ENCODE peak calls at places on chromosomes 6 and 20, in ten cellular contexts. S is heart right ventricle; A is fibroblast of mammary gland; I is epithelial cell of esophagus; N is CD8-positive, alpha-beta T cell; Y is heart left ventricle; E is fibroblast of pulmonary artery; D is left lung; Z is mucosa of descending colon; W is Panc1. O is an unnamed sample.

GRCh38 chr6:113856571-113857564 is at the start of gene MARCKS:
- DNase-seq in Z (peak; percentile 89), W (no peak), N (no peak), D (peak; percentile 91), E (peak; percentile 93), S (peak; percentile 81), Y (peak; percentile 90), A (peak; percentile 87), I (peak; percentile 94), O (peak; percentile 90)

GRCh38 chr20:24672886-24673677 is 203.7 kb downstream of the SYNDIG1 start:
- DNase-seq in W (no peak), N (no peak), S (no peak), Y (no peak), A (peak; percentile 96), Z (no peak), I (peak; percentile 84), E (peak; percentile 92), D (no peak), O (no peak)

GRCh38 chr6:54700158-54700557 is 146.4 kb upstream of the FAM83B start:
- DNase-seq in Z (no peak), I (peak; percentile 80), W (no peak), D (no peak), E (no peak), N (no peak), S (no peak), Y (no peak), A (no peak), O (no peak)

GRCh38 chr6:2581611-2582010 is 169.1 kb downstream of the MYLK4 start:
- DNase-seq in Z (no peak), I (no peak), Y (no peak), W (no peak), S (no peak), N (no peak), A (no peak), E (no peak), D (no peak), O (no peak)

GRCh38 chr6:37866590-37867507 is 47.3 kb downstream of the ZFAND3 start:
- DNase-seq in A (no peak), I (peak; percentile 28), W (no peak), Z (no peak), N (no peak), Y (no peak), E (no peak), S (no peak), D (no peak), O (no peak)

GRCh38 chr6:147170269-147170668 is 33.9 kb upstream of the STXBP5 start:
- DNase-seq in A (peak; percentile 98), I (peak; percentile 86), Z (no peak), D (no peak), S (no peak), Y (no peak), N (no peak), W (no peak), E (peak; percentile 95), O (no peak)

GRCh38 chr6:4788953-4789584 is 12.9 kb downstream of the CDYL start:
- DNase-seq in N (no peak), Z (peak; percentile 27), Y (no peak), A (no peak), D (peak; percentile 55), W (no peak), I (no peak), S (no peak), E (no peak), O (no peak)

GRCh38 chr6:26270903-26271639 is 93.9 kb upstream of the BTN3A2 start:
- DNase-seq in I (peak; percentile 89), N (peak; percentile 73), A (peak; percentile 83), Z (peak; percentile 66), W (no peak), D (peak; percentile 84), E (peak; percentile 91), S (peak; percentile 29), Y (peak; percentile 33), O (peak; percentile 64)

GRCh38 chr6:42225043-42225368 is 7.3 kb upstream of the MRPS10 start:
- DNase-seq in Z (no peak), S (no peak), D (no peak), A (no peak), N (no peak), W (no peak), E (no peak), Y (no peak), I (no peak), O (no peak)

GRCh38 chr6:42228305-42228704 is 10.6 kb upstream of the MRPS10 start:
- DNase-seq in S (no peak), Z (no peak), E (no peak), W (no peak), Y (no peak), I (no peak), A (no peak), N (no peak), D (no peak), O (peak; percentile 66)

GRCh38 chr6:42227173-42227850 is 9.7 kb upstream of the MRPS10 start:
- DNase-seq in S (no peak), W (no peak), N (no peak), A (no peak), D (no peak), Z (no peak), E (no peak), Y (no peak), I (peak; percentile 55), O (no peak)

GRCh38 chr6:42225419-42225818 is 7.8 kb upstream of the MRPS10 start:
- DNase-seq in N (no peak), D (no peak), Y (no peak), A (no peak), Z (no peak), E (no peak), S (no peak), I (no peak), W (no peak), O (no peak)

DNA sequence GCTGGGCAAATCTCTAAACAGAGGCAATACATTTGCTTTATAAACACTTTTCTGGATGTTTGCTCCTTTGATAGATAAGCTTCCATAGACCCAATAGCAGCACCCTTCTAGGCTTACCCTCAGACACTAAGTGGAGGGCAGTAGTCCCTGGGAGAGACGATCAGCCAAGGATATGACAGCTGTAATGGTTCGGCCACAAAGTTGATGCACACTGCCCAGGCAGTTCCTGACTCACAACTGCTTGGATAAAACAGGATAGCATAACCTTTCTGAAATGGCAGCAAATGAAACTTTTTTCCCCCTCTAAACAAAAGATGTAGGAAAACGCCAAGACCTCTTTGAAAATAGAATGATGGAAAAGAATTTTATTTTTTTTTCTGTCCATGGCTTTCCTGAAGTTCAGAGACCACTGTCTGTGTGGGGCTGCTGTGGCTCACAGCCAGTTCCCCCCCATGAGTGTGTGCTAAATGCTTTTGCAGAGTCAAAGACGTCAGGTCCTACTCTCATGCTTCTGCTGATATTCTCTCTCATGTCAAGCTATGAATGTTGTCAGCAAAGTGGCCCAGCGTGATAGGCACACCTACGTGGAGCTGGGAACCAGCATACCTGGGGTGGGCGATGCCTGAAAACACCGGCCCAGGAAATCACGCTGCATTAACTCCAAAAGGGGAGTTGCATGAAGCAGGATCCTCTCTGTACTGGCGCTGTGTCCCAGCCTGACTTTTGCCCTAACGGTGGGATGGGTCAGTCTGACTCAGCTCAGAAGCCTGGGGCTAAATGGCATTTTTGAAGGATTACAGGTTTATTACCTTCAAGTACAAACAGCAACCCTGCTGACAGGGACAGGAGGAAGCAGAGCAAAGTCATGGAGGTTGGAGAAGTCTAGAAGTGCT is 8.8 kb upstream of the MRPS10 start:
- DNase-seq in E (peak; percentile 28), Y (no peak), I (peak; percentile 96), W (peak; percentile 93), S (no peak), Z (peak; percentile 68), D (no peak), N (no peak), A (peak; percentile 73), O (peak; percentile 30)
- H3K4me3 ChIP-seq in E (no peak overlapping the region), Y (no peak overlapping the region), I (no peak overlapping the region), W (no peak overlapping the region), S (no peak overlapping the region), Z (no peak overlapping the region), D (no peak overlapping the region), N (no peak overlapping the region), A (no peak overlapping the region), O (no peak overlapping the region)

GRCh38 chr6:27472617-27473400 is at the start of gene ZNF184:
- DNase-seq in E (peak; percentile 98), I (peak; percentile 98), S (peak; percentile 95), D (peak; percentile 97), Y (peak; percentile 96), W (peak; percentile 95), A (peak; percentile 97), Z (peak; percentile 98), N (peak; percentile 78), O (peak; percentile 97)

GRCh38 chr6:27474672-27475071 is 1.8 kb upstream of the ZNF184 start:
- DNase-seq in D (no peak), Z (no peak), S (no peak), E (no peak), N (no peak), Y (no peak), A (no peak), W (no peak), I (no peak), O (no peak)

GRCh38 chr6:27472182-27472616 is 706 bp downstream of the ZNF184 start:
- DNase-seq in N (peak; percentile 42), I (peak; percentile 70), Z (no peak), S (no peak), Y (peak; percentile 44), E (peak; percentile 81), W (peak; percentile 85), A (peak; percentile 86), D (no peak), O (peak; percentile 70)

GRCh38 chr6:27476090-27476489 is 3.2 kb upstream of the ZNF184 start:
- DNase-seq in I (no peak), Y (no peak), D (no peak), E (no peak), Z (no peak), A (no peak), S (no peak), W (no peak), N (no peak), O (no peak)

GRCh38 chr6:27474172-27474465 is 1.2 kb upstream of the ZNF184 start:
- DNase-seq in A (no peak), D (no peak), I (no peak), N (no peak), E (no peak), Z (no peak), W (no peak), Y (no peak), S (no peak), O (no peak)
- H3K4me3 ChIP-seq in A (no peak overlapping the region), D (peak overlapping the region; percentile 65), I (no peak overlapping the region), N (no peak overlapping the region), E (no peak overlapping the region), Z (no peak overlapping the region), W (peak overlapping the region; percentile 91), Y (peak overlapping the region; percentile 83), S (no peak overlapping the region), O (no peak overlapping the region)

DNA sequence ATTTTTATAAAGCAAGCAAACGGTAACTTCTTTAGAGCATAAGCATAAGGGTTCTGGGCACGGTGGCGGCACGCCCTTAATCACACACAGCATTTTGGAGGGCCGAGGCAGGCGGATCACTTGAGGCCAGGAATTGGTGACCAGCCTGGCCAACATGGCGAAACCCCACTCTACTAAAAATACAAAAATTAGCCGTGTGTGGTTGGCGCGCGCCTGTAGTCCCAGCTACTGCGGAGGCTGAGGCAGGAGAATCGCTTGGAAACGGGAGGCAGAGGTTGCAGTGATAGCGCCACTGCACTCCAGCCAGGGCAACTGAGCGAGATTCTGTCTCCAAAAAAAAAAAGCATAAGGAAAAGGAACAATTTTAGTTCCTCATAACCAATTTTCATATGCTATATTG is 2.6 kb downstream of the SENP6 start:
- DNase-seq in D (no peak), A (no peak), Y (no peak), W (no peak), N (no peak), Z (no peak), E (no peak), I (no peak), S (no peak), O (no peak)
- H3K4me3 ChIP-seq in D (peak overlapping the region; percentile 71), A (peak overlapping the region; percentile 88), Y (peak overlapping the region; percentile 91), W (peak overlapping the region; percentile 90), N (peak overlapping the region; percentile 90), Z (no peak overlapping the region), E (peak overlapping the region; percentile 75), I (peak overlapping the region; percentile 93), S (peak overlapping the region; percentile 71), O (peak overlapping the region; percentile 96)

GRCh38 chr6:136511921-136512320 is 38.3 kb downstream of the MAP7 start:
- DNase-seq in S (no peak), A (no peak), I (no peak), Z (no peak), E (no peak), N (no peak), D (no peak), Y (peak; percentile 50), W (no peak), O (peak; percentile 50)
- H3K4me3 ChIP-seq in S (no peak overlapping the region), A (no peak overlapping the region), I (no peak overlapping the region), Z (no peak overlapping the region), E (no peak overlapping the region), N (no peak overlapping the region), D (no peak overlapping the region), Y (no peak overlapping the region), W (no peak overlapping the region), O (no peak overlapping the region)